ENCODE peak calls at places on chromosome X, in four cellular contexts. R is SK-N-SH, X is A549, B is HepG2. G is an unnamed sample.
A peak's percentile ranks its signal among the peaks of the same experiment; 100 is the strongest.

GRCh38 chrX:1134156-1134555 is 78.3 kb downstream of the CRLF2 start:
- DNase-seq in B (no peak), X (no peak), R (no peak), G (no peak)

GRCh38 chrX:80648023-80648422 is 161.7 kb downstream of the BRWD3 start:
- DNase-seq in B (no peak), R (peak; percentile 2), X (peak; percentile 3), G (no peak)

GRCh38 chrX:12949205-12949926 is 25.5 kb upstream of the TMSB4X start:
- DNase-seq in B (no peak), X (no peak), R (no peak), G (peak; percentile 45)

GRCh38 chrX:69093960-69094935 is 71.0 kb downstream of the PJA1 start:
- DNase-seq in R (peak; percentile 68), B (peak; percentile 36), X (peak; percentile 67), G (no peak)

GRCh38 chrX:145816607-145817298 is 876 bp upstream of the SLITRK2 start:
- DNase-seq in X (no peak), B (no peak), R (no peak), G (no peak)

GRCh38 chrX:41407816-41408215 is 39.3 kb upstream of the NYX start:
- DNase-seq in R (no peak), B (no peak), X (no peak), G (no peak)

GRCh38 chrX:96407501-96407900 is 277.1 kb upstream of the DIAPH2 start:
- DNase-seq in X (peak; percentile 44), B (peak; percentile 19), R (no peak), G (no peak)

GRCh38 chrX:129239371-129239770 is 283.9 kb downstream of the SMARCA1 start:
- DNase-seq in X (no peak), B (no peak), R (no peak), G (no peak)

GRCh38 chrX:105323951-105324350 is 103.5 kb upstream of the TEX13A start:
- DNase-seq in R (no peak), X (no peak), B (no peak), G (no peak)

GRCh38 chrX:12912786-12913185 is 6.4 kb downstream of the TLR8 start:
- DNase-seq in R (no peak), B (no peak), X (no peak), G (no peak)

GRCh38 chrX:111372065-111372464 is 39.9 kb downstream of the DCX start:
- DNase-seq in B (no peak), R (no peak), X (no peak), G (no peak)

GRCh38 chrX:73922856-73923429 is 359.9 kb downstream of the CHIC1 start:
- DNase-seq in X (no peak), B (no peak), R (no peak), G (no peak)
- TF ChIP-seq PBX3 in X (no peak), B (no peak), R (no peak), G (no peak)

DNA sequence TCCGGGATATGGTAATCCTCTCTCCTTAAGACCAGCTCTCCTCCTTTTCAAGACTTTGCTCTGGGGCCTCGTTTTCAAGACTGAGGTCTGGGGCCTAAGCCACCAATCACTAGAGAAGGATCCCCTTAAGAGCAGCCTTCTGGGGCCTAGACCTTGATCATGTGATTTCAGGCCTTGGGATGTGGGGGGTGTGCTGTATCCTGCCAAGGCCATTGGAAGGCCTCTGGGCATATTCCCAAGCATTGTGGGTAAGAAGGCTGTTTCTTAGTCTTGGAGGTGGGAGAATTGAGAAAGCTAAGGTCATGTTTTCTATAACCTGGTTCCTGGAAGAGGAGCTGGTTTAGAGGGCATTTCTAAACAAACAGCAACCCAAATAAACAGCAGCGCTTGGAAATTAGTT is 12.1 kb downstream of the TMEM164 start:
- DNase-seq in X (no peak), R (no peak), B (no peak), G (no peak)
- TF ChIP-seq PBX3 in X (no peak), R (no peak), B (no peak), G (no peak)

GRCh38 chrX:31039327-31039711 is 32.5 kb downstream of the FTHL17 start:
- DNase-seq in B (no peak), R (no peak), X (no peak), G (no peak)

GRCh38 chrX:31036895-31037294 is 34.9 kb downstream of the FTHL17 start:
- DNase-seq in B (peak; percentile 42), X (peak; percentile 10), R (peak; percentile 34), G (no peak)

GRCh38 chrX:31038585-31039326 is 33.1 kb downstream of the FTHL17 start:
- DNase-seq in B (peak; percentile 16), X (peak; percentile 3), R (peak; percentile 40), G (no peak)
- TF ChIP-seq PBX3 in B (no peak), X (no peak), R (no peak), G (no peak)

DNA sequence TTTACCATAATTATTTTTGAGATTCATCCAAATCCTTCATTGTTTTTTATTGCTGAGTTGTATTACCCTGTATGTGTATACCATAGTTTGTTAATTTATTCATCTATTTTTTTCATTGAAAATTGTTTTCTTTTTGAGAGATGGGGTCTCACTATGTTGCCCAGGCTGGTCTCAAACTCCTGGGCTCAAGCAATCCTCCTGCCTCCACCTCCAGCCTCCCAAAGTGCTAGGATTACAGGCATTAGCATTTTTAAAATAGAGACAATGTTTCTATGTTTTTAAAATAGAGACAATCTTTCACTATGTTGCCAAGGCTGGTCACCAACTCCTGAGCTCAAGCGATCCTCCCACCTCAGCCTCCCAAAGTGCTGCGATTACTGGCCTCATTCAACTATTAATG is 1.6 kb upstream of the MAGIX start:
- DNase-seq in R (no peak), X (no peak), B (no peak), G (no peak)
- TF ChIP-seq PBX3 in R (no peak), X (no peak), B (no peak), G (no peak)

GRCh38 chrX:8245411-8245810 is 74.3 kb upstream of the VCX2 start:
- DNase-seq in X (no peak), B (no peak), R (no peak), G (no peak)

GRCh38 chrX:8242431-8242830 is 71.4 kb upstream of the VCX2 start:
- DNase-seq in R (no peak), X (no peak), B (no peak), G (no peak)

DNA sequence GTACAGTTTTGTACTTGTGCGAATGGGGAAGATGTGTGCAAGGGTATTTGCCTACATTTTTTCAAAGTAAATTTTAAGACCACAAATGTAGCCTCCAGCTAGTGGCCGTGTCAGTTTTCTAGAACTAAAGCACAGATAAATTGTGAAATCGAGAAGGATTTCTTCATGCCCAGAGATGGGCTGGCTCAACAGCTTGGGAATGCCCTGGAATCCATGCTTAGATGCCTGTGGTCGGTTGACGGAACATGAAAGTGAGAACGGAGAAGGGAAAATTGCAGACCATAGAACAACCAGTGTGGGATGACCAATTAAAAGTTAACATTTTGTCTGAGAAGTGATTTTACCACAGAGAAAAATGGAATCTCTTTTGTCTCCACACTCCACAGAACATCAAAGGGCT is 73.2 kb upstream of the VCX2 start:
- DNase-seq in X (no peak), B (no peak), R (no peak), G (no peak)
- TF ChIP-seq PBX3 in X (no peak), B (no peak), R (no peak), G (no peak)

G was measured in GM12878.